ENCODE peak calls at places on chromosomes 12 and 14, in eight cellular contexts. One of them, this sample, is unnamed.

GRCh38 chr12:6038160-6038559 is 86.3 kb downstream of the VWF start:
- DNase-seq in stomach: peak; percentile 50
- DNase-seq in fibroblast of villous mesenchyme: peak; percentile 82
- DNase-seq in fibroblast of pulmonary artery: peak; percentile 83
- DNase-seq in GM12878: no peak
- DNase-seq in astrocyte: peak; percentile 49
- DNase-seq in right atrium auricular region: no peak
- DNase-seq in foreskin fibroblast: peak; percentile 61
- DNase-seq in this sample: peak; percentile 97

GRCh38 chr12:53493610-53494391 is 5.5 kb downstream of the MAP3K12 start:
- DNase-seq in right atrium auricular region: no peak
- DNase-seq in stomach: no peak
- DNase-seq in fibroblast of pulmonary artery: no peak
- DNase-seq in GM12878: no peak
- DNase-seq in fibroblast of villous mesenchyme: no peak
- DNase-seq in foreskin fibroblast: no peak
- DNase-seq in astrocyte: no peak
- DNase-seq in this sample: no peak

GRCh38 chr14:74574706-74575105 is 37.3 kb downstream of the LTBP2 start:
- DNase-seq in fibroblast of pulmonary artery: no peak
- DNase-seq in right atrium auricular region: no peak
- DNase-seq in stomach: no peak
- DNase-seq in GM12878: no peak
- DNase-seq in astrocyte: no peak
- DNase-seq in foreskin fibroblast: peak; percentile 39
- DNase-seq in fibroblast of villous mesenchyme: no peak
- DNase-seq in this sample: no peak

GRCh38 chr12:78746001-78746400 is 118.6 kb upstream of the SYT1 start:
- DNase-seq in astrocyte: no peak
- DNase-seq in stomach: no peak
- DNase-seq in fibroblast of villous mesenchyme: no peak
- DNase-seq in fibroblast of pulmonary artery: no peak
- DNase-seq in GM12878: no peak
- DNase-seq in foreskin fibroblast: no peak
- DNase-seq in right atrium auricular region: no peak
- DNase-seq in this sample: no peak

GRCh38 chr12:1811281-1811947 is 9.0 kb upstream of the LRTM2 start:
- DNase-seq in GM12878: no peak
- DNase-seq in stomach: no peak
- DNase-seq in fibroblast of villous mesenchyme: peak; percentile 44
- DNase-seq in astrocyte: peak; percentile 69
- DNase-seq in fibroblast of pulmonary artery: peak; percentile 55
- DNase-seq in right atrium auricular region: no peak
- DNase-seq in foreskin fibroblast: no peak
- DNase-seq in this sample: no peak

GRCh38 chr14:68285421-68286179 is 466.0 kb downstream of the RAD51B start:
- DNase-seq in foreskin fibroblast: peak; percentile 36
- DNase-seq in fibroblast of pulmonary artery: no peak
- DNase-seq in GM12878: peak; percentile 91
- DNase-seq in stomach: no peak
- DNase-seq in fibroblast of villous mesenchyme: peak; percentile 34
- DNase-seq in right atrium auricular region: no peak
- DNase-seq in astrocyte: no peak
- DNase-seq in this sample: no peak

GRCh38 chr12:109534456-109534855 is 38.8 kb downstream of the MMAB start:
- DNase-seq in fibroblast of pulmonary artery: no peak
- DNase-seq in stomach: no peak
- DNase-seq in astrocyte: no peak
- DNase-seq in right atrium auricular region: no peak
- DNase-seq in GM12878: no peak
- DNase-seq in foreskin fibroblast: no peak
- DNase-seq in fibroblast of villous mesenchyme: no peak
- DNase-seq in this sample: no peak

GRCh38 chr14:70934502-70935134 is 27.4 kb downstream of the PCNX1 start:
- DNase-seq in right atrium auricular region: no peak
- DNase-seq in fibroblast of villous mesenchyme: peak; percentile 82
- DNase-seq in astrocyte: peak; percentile 30
- DNase-seq in stomach: no peak
- DNase-seq in fibroblast of pulmonary artery: peak; percentile 72
- DNase-seq in GM12878: peak; percentile 34
- DNase-seq in foreskin fibroblast: peak; percentile 41
- DNase-seq in this sample: no peak

GRCh38 chr14:59461891-59462290 is 3.3 kb downstream of the GPR135 start:
- DNase-seq in foreskin fibroblast: no peak
- DNase-seq in GM12878: no peak
- DNase-seq in astrocyte: no peak
- DNase-seq in fibroblast of pulmonary artery: no peak
- DNase-seq in stomach: no peak
- DNase-seq in right atrium auricular region: no peak
- DNase-seq in fibroblast of villous mesenchyme: no peak
- DNase-seq in this sample: no peak

GRCh38 chr14:59465570-59466150 is 480 bp upstream of the GPR135 start:
- DNase-seq in stomach: no peak
- DNase-seq in foreskin fibroblast: no peak
- DNase-seq in astrocyte: no peak
- DNase-seq in right atrium auricular region: no peak
- DNase-seq in fibroblast of pulmonary artery: no peak
- DNase-seq in fibroblast of villous mesenchyme: no peak
- DNase-seq in GM12878: no peak
- DNase-seq in this sample: no peak

GRCh38 chr14:59464651-59465569 is at the start of gene GPR135:
- DNase-seq in stomach: peak; percentile 67
- DNase-seq in fibroblast of pulmonary artery: peak; percentile 51
- DNase-seq in astrocyte: peak; percentile 62
- DNase-seq in fibroblast of villous mesenchyme: peak; percentile 68
- DNase-seq in GM12878: no peak
- DNase-seq in right atrium auricular region: no peak
- DNase-seq in foreskin fibroblast: peak; percentile 72
- DNase-seq in this sample: no peak

GRCh38 chr14:59460378-59460777 is 4.8 kb downstream of the GPR135 start:
- DNase-seq in fibroblast of villous mesenchyme: no peak
- DNase-seq in right atrium auricular region: no peak
- DNase-seq in foreskin fibroblast: no peak
- DNase-seq in astrocyte: no peak
- DNase-seq in stomach: no peak
- DNase-seq in GM12878: no peak
- DNase-seq in fibroblast of pulmonary artery: no peak
- DNase-seq in this sample: no peak

DNA sequence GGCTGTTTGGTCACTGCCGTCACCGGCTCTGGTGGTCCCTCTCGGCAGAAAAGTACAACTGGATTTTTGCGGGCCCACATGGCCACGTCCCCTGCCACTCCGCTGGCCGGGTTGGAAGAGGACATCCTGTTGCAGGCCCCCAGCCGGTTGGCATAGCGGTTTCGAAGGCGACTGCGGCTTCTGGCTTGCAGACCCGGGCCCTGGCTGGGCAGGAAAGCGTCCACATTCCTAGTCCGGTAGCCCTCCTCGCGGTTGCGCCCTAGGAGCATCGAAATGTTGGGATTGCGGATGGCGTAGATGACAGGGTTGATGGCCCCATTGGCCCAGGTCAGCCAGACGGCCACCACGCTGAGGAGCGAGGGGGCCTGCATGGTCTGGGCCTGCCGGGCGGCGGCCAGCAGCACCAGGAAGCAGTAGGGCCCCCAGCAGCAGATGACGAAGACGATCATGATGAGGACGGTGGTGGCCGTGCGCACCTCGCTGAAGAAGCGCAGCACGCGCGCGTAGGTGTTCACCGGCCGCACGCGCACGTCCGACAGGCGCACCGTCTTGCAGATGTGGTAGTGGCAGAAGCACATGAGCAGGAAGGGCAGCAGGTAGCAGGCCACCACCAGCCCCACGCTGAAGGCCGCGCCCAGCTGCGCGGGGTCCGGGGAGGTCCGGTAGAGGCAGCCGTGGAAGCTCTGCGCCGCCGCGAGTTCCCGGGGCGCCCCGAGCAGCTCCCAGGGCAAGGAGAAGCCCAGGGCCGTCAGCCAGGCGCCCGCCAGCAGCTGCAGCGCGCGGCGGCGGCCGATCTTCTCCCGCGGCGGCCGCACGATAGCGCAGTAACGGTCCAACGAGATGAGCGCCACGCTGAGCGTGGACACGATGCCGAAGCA is 1.2 kb downstream of the GPR135 start:
- DNase-seq in fibroblast of villous mesenchyme: peak; percentile 44
- DNase-seq in stomach: no peak
- DNase-seq in astrocyte: no peak
- DNase-seq in fibroblast of pulmonary artery: no peak
- DNase-seq in GM12878: no peak
- DNase-seq in right atrium auricular region: no peak
- DNase-seq in foreskin fibroblast: peak; percentile 20
- DNase-seq in this sample: no peak
- H3K4me3 ChIP-seq in fibroblast of villous mesenchyme: peak overlapping the region; percentile 65
- H3K4me3 ChIP-seq in stomach: peak overlapping the region; percentile 71
- H3K4me3 ChIP-seq in astrocyte: peak overlapping the region; percentile 50
- H3K4me3 ChIP-seq in fibroblast of pulmonary artery: peak overlapping the region; percentile 56
- H3K4me3 ChIP-seq in GM12878: peak overlapping the region; percentile 60
- H3K4me3 ChIP-seq in right atrium auricular region: peak overlapping the region; percentile 70
- H3K4me3 ChIP-seq in foreskin fibroblast: peak overlapping the region; percentile 46
- H3K4me3 ChIP-seq in this sample: peak overlapping the region; percentile 70

GRCh38 chr14:57863471-57863870 is 2.4 kb downstream of the SLC35F4 start:
- DNase-seq in GM12878: no peak
- DNase-seq in fibroblast of villous mesenchyme: no peak
- DNase-seq in foreskin fibroblast: no peak
- DNase-seq in fibroblast of pulmonary artery: no peak
- DNase-seq in stomach: no peak
- DNase-seq in astrocyte: no peak
- DNase-seq in right atrium auricular region: no peak
- DNase-seq in this sample: no peak

GRCh38 chr14:57865450-57866198 is at the start of gene SLC35F4:
- DNase-seq in astrocyte: no peak
- DNase-seq in fibroblast of pulmonary artery: peak; percentile 23
- DNase-seq in GM12878: no peak
- DNase-seq in fibroblast of villous mesenchyme: no peak
- DNase-seq in right atrium auricular region: no peak
- DNase-seq in foreskin fibroblast: peak; percentile 29
- DNase-seq in stomach: no peak
- DNase-seq in this sample: no peak

GRCh38 chr14:57869530-57870088 is 3.7 kb upstream of the SLC35F4 start:
- DNase-seq in stomach: no peak
- DNase-seq in astrocyte: no peak
- DNase-seq in right atrium auricular region: no peak
- DNase-seq in GM12878: no peak
- DNase-seq in fibroblast of villous mesenchyme: no peak
- DNase-seq in foreskin fibroblast: no peak
- DNase-seq in fibroblast of pulmonary artery: no peak
- DNase-seq in this sample: no peak

GRCh38 chr14:57866199-57866755 is 385 bp upstream of the SLC35F4 start:
- DNase-seq in fibroblast of pulmonary artery: no peak
- DNase-seq in stomach: no peak
- DNase-seq in fibroblast of villous mesenchyme: no peak
- DNase-seq in foreskin fibroblast: no peak
- DNase-seq in GM12878: no peak
- DNase-seq in right atrium auricular region: no peak
- DNase-seq in astrocyte: no peak
- DNase-seq in this sample: no peak

GRCh38 chr14:57865066-57865449 is 834 bp downstream of the SLC35F4 start:
- DNase-seq in fibroblast of pulmonary artery: no peak
- DNase-seq in GM12878: no peak
- DNase-seq in astrocyte: no peak
- DNase-seq in fibroblast of villous mesenchyme: no peak
- DNase-seq in stomach: no peak
- DNase-seq in right atrium auricular region: no peak
- DNase-seq in foreskin fibroblast: no peak
- DNase-seq in this sample: no peak
- H3K4me3 ChIP-seq in fibroblast of pulmonary artery: no peak overlapping the region
- H3K4me3 ChIP-seq in GM12878: no peak overlapping the region
- H3K4me3 ChIP-seq in astrocyte: peak overlapping the region; percentile 28
- H3K4me3 ChIP-seq in fibroblast of villous mesenchyme: no peak overlapping the region
- H3K4me3 ChIP-seq in stomach: peak overlapping the region; percentile 12
- H3K4me3 ChIP-seq in right atrium auricular region: peak overlapping the region; percentile 50
- H3K4me3 ChIP-seq in foreskin fibroblast: no peak overlapping the region
- H3K4me3 ChIP-seq in this sample: peak overlapping the region; percentile 44

DNA sequence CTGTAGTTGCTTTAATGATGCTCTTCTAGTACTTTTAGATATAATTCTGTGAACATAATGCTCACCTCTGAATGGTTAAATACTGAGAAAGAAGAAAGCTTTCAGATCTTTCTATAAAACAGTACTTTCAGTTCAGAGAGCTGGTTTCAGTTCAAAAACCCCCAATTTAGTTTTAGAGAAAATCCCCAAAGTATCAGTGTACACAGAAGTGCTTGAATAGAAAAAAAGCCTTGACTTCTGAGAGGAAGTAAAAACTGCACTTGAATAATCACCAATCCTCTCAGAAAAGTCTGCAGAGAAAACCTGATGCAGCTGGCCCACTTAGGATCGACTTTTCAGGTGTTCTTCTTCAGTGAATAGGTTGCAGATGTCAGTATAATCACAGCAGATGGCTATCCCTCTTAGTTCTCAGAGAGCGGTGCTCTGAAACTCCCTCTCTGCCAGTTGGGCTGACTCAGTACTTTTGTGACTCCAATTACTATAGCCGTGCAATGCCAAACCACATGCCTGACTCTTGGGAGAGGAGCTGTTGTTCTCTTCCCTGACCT is 616.3 kb downstream of the LRFN5 start:
- DNase-seq in right atrium auricular region: no peak
- DNase-seq in GM12878: peak; percentile 67
- DNase-seq in stomach: no peak
- DNase-seq in fibroblast of villous mesenchyme: peak; percentile 36
- DNase-seq in fibroblast of pulmonary artery: peak; percentile 60
- DNase-seq in astrocyte: peak; percentile 76
- DNase-seq in foreskin fibroblast: peak; percentile 92
- DNase-seq in this sample: no peak
- H3K4me3 ChIP-seq in right atrium auricular region: no peak overlapping the region
- H3K4me3 ChIP-seq in GM12878: no peak overlapping the region
- H3K4me3 ChIP-seq in stomach: no peak overlapping the region
- H3K4me3 ChIP-seq in fibroblast of villous mesenchyme: no peak overlapping the region
- H3K4me3 ChIP-seq in fibroblast of pulmonary artery: no peak overlapping the region
- H3K4me3 ChIP-seq in astrocyte: no peak overlapping the region
- H3K4me3 ChIP-seq in foreskin fibroblast: no peak overlapping the region
- H3K4me3 ChIP-seq in this sample: no peak overlapping the region

GRCh38 chr12:54988402-54989054 is 4.0 kb upstream of the TESPA1 start:
- DNase-seq in GM12878: no peak
- DNase-seq in fibroblast of pulmonary artery: peak; percentile 52
- DNase-seq in stomach: peak; percentile 71
- DNase-seq in foreskin fibroblast: peak; percentile 47
- DNase-seq in astrocyte: no peak
- DNase-seq in fibroblast of villous mesenchyme: no peak
- DNase-seq in right atrium auricular region: peak; percentile 63
- DNase-seq in this sample: no peak

GRCh38 chr12:54981796-54982195 is 2.8 kb downstream of the TESPA1 start:
- DNase-seq in fibroblast of villous mesenchyme: no peak
- DNase-seq in GM12878: no peak
- DNase-seq in right atrium auricular region: no peak
- DNase-seq in stomach: no peak
- DNase-seq in astrocyte: no peak
- DNase-seq in foreskin fibroblast: no peak
- DNase-seq in fibroblast of pulmonary artery: no peak
- DNase-seq in this sample: no peak

GRCh38 chr12:54983536-54984102 is 943 bp downstream of the TESPA1 start:
- DNase-seq in right atrium auricular region: no peak
- DNase-seq in foreskin fibroblast: no peak
- DNase-seq in fibroblast of villous mesenchyme: no peak
- DNase-seq in GM12878: no peak
- DNase-seq in stomach: no peak
- DNase-seq in astrocyte: no peak
- DNase-seq in fibroblast of pulmonary artery: no peak
- DNase-seq in this sample: no peak

GRCh38 chr12:54987611-54988231 is 3.2 kb upstream of the TESPA1 start:
- DNase-seq in astrocyte: no peak
- DNase-seq in GM12878: no peak
- DNase-seq in stomach: no peak
- DNase-seq in right atrium auricular region: no peak
- DNase-seq in foreskin fibroblast: no peak
- DNase-seq in fibroblast of villous mesenchyme: no peak
- DNase-seq in fibroblast of pulmonary artery: no peak
- DNase-seq in this sample: no peak

GRCh38 chr12:54984602-54985376 is at the start of gene TESPA1:
- DNase-seq in fibroblast of pulmonary artery: no peak
- DNase-seq in stomach: peak; percentile 54
- DNase-seq in astrocyte: no peak
- DNase-seq in fibroblast of villous mesenchyme: no peak
- DNase-seq in right atrium auricular region: peak; percentile 60
- DNase-seq in foreskin fibroblast: no peak
- DNase-seq in GM12878: peak; percentile 90
- DNase-seq in this sample: no peak
- H3K4me3 ChIP-seq in fibroblast of pulmonary artery: no peak within 1 kb of the TSS
- H3K4me3 ChIP-seq in stomach: peak within 1 kb of the TSS; percentile 17
- H3K4me3 ChIP-seq in astrocyte: no peak within 1 kb of the TSS
- H3K4me3 ChIP-seq in fibroblast of villous mesenchyme: no peak within 1 kb of the TSS
- H3K4me3 ChIP-seq in right atrium auricular region: no peak within 1 kb of the TSS
- H3K4me3 ChIP-seq in foreskin fibroblast: no peak within 1 kb of the TSS
- H3K4me3 ChIP-seq in GM12878: peak within 1 kb of the TSS; percentile 80
- H3K4me3 ChIP-seq in this sample: no peak within 1 kb of the TSS